ENCODE peak calls at places on chromosomes 11 and 22, in five cellular contexts. U is NCI-H1092 treated with DMSO at 0.1 percent for 48 hours, N is NCI-H774, Z is Calu3, F is IMR-90. P is an unnamed sample.

GRCh38 chr11:61996933-61997332 is 29.5 kb upstream of the FTH1 start:
- DNase-seq in Z (no peak), F (no peak), N (no peak), U (no peak), P (no peak)

GRCh38 chr11:102177974-102178631 is 67.9 kb downstream of the YAP1 start:
- DNase-seq in N (no peak), F (peak; percentile 94), Z (peak; percentile 53), U (no peak), P (no peak)

GRCh38 chr11:66720223-66720898 is 8.7 kb downstream of the SPTBN2 start:
- DNase-seq in F (peak; percentile 56), N (peak; percentile 93), U (peak; percentile 64), Z (peak; percentile 97), P (peak; percentile 98)

GRCh38 chr22:29824677-29825076 is 13.4 kb downstream of the ASCC2 start:
- DNase-seq in U (no peak), Z (no peak), N (no peak), F (no peak), P (no peak)

GRCh38 chr11:10674991-10675440 is 18.5 kb downstream of the IRAG1 start:
- DNase-seq in F (no peak), Z (no peak), U (no peak), N (no peak), P (no peak)

GRCh38 chr11:47768090-47768620 is 1.0 kb upstream of the FNBP4 start:
- DNase-seq in Z (peak; percentile 52), U (peak; percentile 92), F (peak; percentile 61), N (peak; percentile 69), P (peak; percentile 89)

GRCh38 chr22:50203288-50203687 is 2.5 kb downstream of the SELENOO start:
- DNase-seq in N (no peak), Z (no peak), F (no peak), U (no peak), P (no peak)

GRCh38 chr11:10990637-10991036 is 132.8 kb upstream of the ZBED5 start:
- DNase-seq in Z (peak; percentile 25), U (no peak), F (no peak), N (no peak), P (no peak)

GRCh38 chr22:27971926-27972325 is 52.9 kb upstream of the PITPNB start:
- DNase-seq in U (no peak), Z (no peak), N (no peak), F (peak; percentile 26), P (no peak)

GRCh38 chr11:28757725-28758515 is 649.7 kb downstream of the METTL15 start:
- DNase-seq in Z (no peak), N (no peak), U (no peak), F (peak; percentile 94), P (no peak)

GRCh38 chr11:63985812-63986155 is 454 bp upstream of the OTUB1 start:
- DNase-seq in N (peak; percentile 43), Z (peak; percentile 37), U (no peak), F (no peak), P (no peak)

GRCh38 chr11:60485987-60486386 is 6.6 kb upstream of the MS4A12 start:
- DNase-seq in U (peak; percentile 32), F (no peak), N (no peak), Z (peak; percentile 67), P (peak; percentile 1)

GRCh38 chr11:62646825-62647608 is 604 bp upstream of the GANAB start:
- DNase-seq in F (no peak), Z (no peak), U (no peak), N (no peak), P (no peak)

GRCh38 chr11:15141381-15141780 is 26.7 kb downstream of the INSC start:
- DNase-seq in Z (no peak), N (no peak), U (no peak), F (no peak), P (no peak)

GRCh38 chr11:34055218-34056000 is 3.9 kb downstream of the CAPRIN1 start:
- DNase-seq in N (no peak), U (no peak), F (no peak), Z (no peak), P (no peak)

GRCh38 chr22:27393371-27393770 is 408.2 kb downstream of the MN1 start:
- DNase-seq in U (no peak), F (no peak), Z (peak; percentile 16), N (no peak), P (no peak)

GRCh38 chr22:19419464-19420178 is 11.9 kb downstream of the HIRA start:
- DNase-seq in F (peak; percentile 17), U (no peak), Z (no peak), N (no peak), P (no peak)

GRCh38 chr22:38523479-38523878 is 17.4 kb upstream of the DDX17 start:
- DNase-seq in Z (no peak), F (no peak), U (no peak), N (no peak), P (no peak)

GRCh38 chr11:85472953-85473352 is 154.2 kb downstream of the DLG2 start:
- DNase-seq in Z (no peak), N (no peak), U (no peak), F (no peak), P (no peak)

GRCh38 chr11:127651175-127651887 is 650.8 kb upstream of the KIRREL3 start:
- DNase-seq in Z (no peak), U (no peak), F (peak; percentile 94), N (no peak), P (no peak)

GRCh38 chr11:119236490-119236889 is 30.4 kb downstream of the CBL start:
- DNase-seq in F (peak; percentile 72), N (no peak), Z (no peak), U (no peak), P (no peak)

GRCh38 chr11:122665882-122666281 is 10.4 kb downstream of the UBASH3B start:
- DNase-seq in U (peak; percentile 33), F (peak; percentile 33), N (no peak), Z (no peak), P (no peak)

GRCh38 chr11:86660011-86660595 is 12.3 kb downstream of the ME3 start:
- DNase-seq in N (no peak), Z (no peak), F (peak; percentile 77), U (no peak), P (no peak)

GRCh38 chr11:48045536-48045935 is 65.2 kb downstream of the PTPRJ start:
- DNase-seq in U (no peak), F (no peak), N (no peak), Z (no peak), P (no peak)

GRCh38 chr22:39471421-39472141 is 14.8 kb downstream of the MGAT3 start:
- DNase-seq in Z (peak; percentile 85), N (no peak), F (peak; percentile 51), U (no peak), P (peak; percentile 12)

GRCh38 chr11:59158206-59159068 is 13.5 kb upstream of the DTX4 start:
- DNase-seq in Z (peak; percentile 60), U (peak; percentile 70), N (peak; percentile 40), F (peak; percentile 75), P (peak; percentile 70)

GRCh38 chr11:63574856-63575602 is 11.8 kb upstream of the PLAAT2 start:
- DNase-seq in Z (no peak), F (peak; percentile 27), U (no peak), N (no peak), P (no peak)

GRCh38 chr11:17468094-17468493 is 8.6 kb downstream of the ABCC8 start:
- DNase-seq in Z (no peak), F (no peak), U (no peak), N (no peak), P (no peak)

GRCh38 chr11:66467034-66467659 is 442 bp downstream of the PELI3 start:
- DNase-seq in N (peak; percentile 50), Z (peak; percentile 63), U (peak; percentile 59), F (peak; percentile 15), P (no peak)

P was measured in NCI-H510A treated with DMSO at 0.1 percent for 48 hours.